ENCODE peak calls at places on chromosomes 4 and X, in nine cellular contexts. R is NCI-H2171 treated with DMSO at 0.1 percent for 48 hours; B is activated CD4-positive, CD25-positive, alpha-beta regulatory T cell; L is pancreas; M is left ventricle myocardium inferior; E is activated naive CD4-positive, alpha-beta T cell treated with anti-CD3 and anti-CD28 coated beads, Interleukin-2, amount 50 U/mL, for 72 hours; S is CD4-positive, alpha-beta T cell; O is fibroblast of pulmonary artery; N is SW 1271. P is an unnamed sample.
A peak's percentile ranks its signal among the peaks of the same experiment; 100 is the strongest.

GRCh38 chr4:6177587-6178197 is 22.7 kb downstream of the JAKMIP1 start:
- DNase-seq in N (no peak), O (no peak), E (no peak), M (no peak), S (peak; percentile 35), R (no peak), B (no peak), L (peak; percentile 36), P (no peak)

GRCh38 chr4:55865228-55865806 is 11.9 kb downstream of the EXOC1 start:
- DNase-seq in L (no peak), M (no peak), B (no peak), N (no peak), E (no peak), S (no peak), R (no peak), O (peak; percentile 53), P (no peak)

GRCh38 chrX:53479295-53479694 is 45.1 kb upstream of the HSD17B10 start:
- DNase-seq in L (no peak), S (no peak), O (no peak), B (no peak), E (no peak), R (no peak), M (no peak), N (no peak), P (no peak)

GRCh38 chr4:82851902-82852750 is 38.8 kb downstream of the SEC31A start:
- DNase-seq in E (no peak), B (no peak), S (no peak), M (no peak), O (peak; percentile 68), N (peak; percentile 16), R (no peak), L (no peak), P (no peak)

GRCh38 chr4:121041307-121042090 is 30.8 kb downstream of the NDNF start:
- DNase-seq in M (no peak), L (no peak), S (no peak), B (no peak), O (no peak), E (peak; percentile 57), R (no peak), N (no peak), P (no peak)

GRCh38 chrX:71103110-71103983 is 3.2 kb downstream of the CXorf65 start:
- DNase-seq in N (no peak), S (peak; percentile 36), L (no peak), R (peak; percentile 91), E (no peak), O (no peak), B (peak; percentile 34), M (no peak), P (no peak)

GRCh38 chr4:1113311-1114009 is at the start of gene RNF212:
- DNase-seq in E (no peak), O (peak; percentile 6), R (no peak), L (peak; percentile 77), B (no peak), M (no peak), N (peak; percentile 35), S (no peak), P (no peak)

GRCh38 chr4:16205298-16206164 is 20.7 kb downstream of the TAPT1 start:
- DNase-seq in B (no peak), O (no peak), R (peak; percentile 78), M (no peak), N (peak; percentile 18), E (no peak), L (no peak), S (no peak), P (no peak)

GRCh38 chr4:152935661-152936445 is at the start of gene FHDC1:
- DNase-seq in E (no peak), B (no peak), M (no peak), N (no peak), L (peak; percentile 92), O (no peak), S (no peak), R (peak; percentile 68), P (no peak)

GRCh38 chrX:378443-378842 is 8.3 kb downstream of the PPP2R3B start:
- DNase-seq in M (no peak), O (no peak), L (no peak), S (no peak), N (no peak), B (no peak), E (no peak), R (no peak), P (no peak)

GRCh38 chr4:932713-933070 is 432 bp downstream of the TMEM175 start:
- DNase-seq in R (no peak), N (no peak), L (no peak), E (no peak), M (no peak), B (no peak), O (no peak), S (no peak), P (no peak)

GRCh38 chr4:95580226-95580625 is 31.5 kb upstream of the UNC5C start:
- DNase-seq in R (no peak), O (no peak), L (no peak), S (no peak), B (no peak), N (no peak), M (no peak), E (no peak), P (no peak)

GRCh38 chr4:142549726-142550463 is 296.2 kb downstream of the INPP4B start:
- DNase-seq in E (no peak), M (no peak), O (peak; percentile 73), L (no peak), B (no peak), S (no peak), R (no peak), N (peak; percentile 80), P (no peak)

GRCh38 chr4:109977854-109978501 is 65.3 kb downstream of the EGF start:
- DNase-seq in E (no peak), S (no peak), O (peak; percentile 68), N (peak; percentile 40), L (no peak), B (no peak), R (peak; percentile 1), M (no peak), P (no peak)

GRCh38 chr4:82984459-82984858 is 26.2 kb downstream of the LIN54 start:
- DNase-seq in B (no peak), L (no peak), O (peak; percentile 36), S (no peak), E (no peak), N (peak; percentile 16), M (no peak), R (no peak), P (no peak)

GRCh38 chr4:23889814-23890269 is at the start of gene PPARGC1A:
- DNase-seq in N (no peak), O (peak; percentile 26), E (no peak), R (peak; percentile 0), B (no peak), L (peak; percentile 54), M (peak; percentile 47), S (no peak), P (peak; percentile 66)

GRCh38 chrX:37993857-37994619 is 12.3 kb upstream of the SYTL5 start:
- DNase-seq in E (no peak), M (no peak), L (peak; percentile 65), N (no peak), O (no peak), R (peak; percentile 48), S (no peak), B (no peak), P (no peak)

GRCh38 chr4:77819409-77819835 is 254 bp upstream of the CNOT6L start:
- DNase-seq in E (peak; percentile 75), O (peak; percentile 3), S (peak; percentile 84), R (no peak), M (no peak), B (no peak), N (no peak), L (no peak), P (peak; percentile 68)

GRCh38 chr4:53602390-53602789 is 11.1 kb upstream of the LNX1 start:
- DNase-seq in R (no peak), S (no peak), N (no peak), L (no peak), B (no peak), M (no peak), E (no peak), O (no peak), P (no peak)

GRCh38 chr4:121951570-121952110 is at the start of gene TRPC3:
- DNase-seq in R (no peak), M (peak; percentile 23), B (peak; percentile 2), E (peak; percentile 57), L (peak; percentile 71), S (no peak), O (no peak), N (no peak), P (no peak)

GRCh38 chr4:8613421-8614364 is 21.1 kb downstream of the CPZ start:
- DNase-seq in S (no peak), E (no peak), B (no peak), L (peak; percentile 40), O (no peak), R (no peak), M (no peak), N (no peak), P (no peak)

GRCh38 chr4:159360549-159360948 is 257.7 kb downstream of the RAPGEF2 start:
- DNase-seq in M (no peak), O (peak; percentile 71), N (no peak), B (no peak), E (no peak), L (no peak), S (no peak), R (no peak), P (no peak)

GRCh38 chr4:138749303-138749702 is 266.3 kb upstream of the NOCT start:
- DNase-seq in L (no peak), O (peak; percentile 39), N (no peak), B (no peak), M (no peak), S (no peak), R (no peak), E (no peak), P (no peak)

GRCh38 chrX:46459603-46460002 is 85.6 kb downstream of the ZNF674 start:
- DNase-seq in N (no peak), M (no peak), S (no peak), L (no peak), R (no peak), E (no peak), O (no peak), B (no peak), P (no peak)

GRCh38 chr4:743463-744211 is 38.0 kb downstream of the PCGF3 start:
- DNase-seq in R (no peak), B (no peak), N (peak; percentile 25), O (no peak), L (no peak), E (no peak), S (no peak), M (no peak), P (no peak)

GRCh38 chr4:186685744-186686143 is 37.9 kb downstream of the FAT1 start:
- DNase-seq in M (no peak), B (no peak), S (no peak), L (no peak), R (no peak), N (peak; percentile 85), E (no peak), O (peak; percentile 86), P (no peak)

GRCh38 chr4:174248407-174248806 is 35.1 kb downstream of the FBXO8 start:
- DNase-seq in L (no peak), O (no peak), R (no peak), N (no peak), S (no peak), M (no peak), B (no peak), E (no peak), P (no peak)